ENCODE peak calls at places on chromosome 22, in eight cellular contexts. L is CD8-positive, alpha-beta T cell; N is thoracic aorta; X is fibroblast of lung; S is esophagus squamous epithelium; W is MM.1S; P is PC-3; D is IMR-90. B is an unnamed sample. For H3K4me1, the result is how much of the 10 kb centered on the place peaks cover.

GRCh38 chr22:36510966-36511881 is 4.4 kb upstream of the FOXRED2 start:
- DNase-seq in L (no peak), N (no peak), X (peak), S (no peak), W (no peak), P (peak), D (peak), B (no peak)

GRCh38 chr22:33605201-33605600 is 315.1 kb downstream of the LARGE1 start:
- DNase-seq in L (no peak), N (no peak), X (no peak), S (no peak), W (no peak), P (no peak), D (no peak), B (no peak)

GRCh38 chr22:48707749-48708557 is 1119.7 kb downstream of the BRD1 start:
- DNase-seq in L (no peak), N (no peak), X (no peak), S (no peak), W (no peak), P (no peak), D (no peak), B (no peak)

GRCh38 chr22:37599161-37599560 is 9.5 kb upstream of the GGA1 start:
- DNase-seq in L (no peak), N (no peak), X (no peak), S (no peak), W (no peak), P (peak), D (no peak), B (no peak)

GRCh38 chr22:30040499-30041055 is 39.7 kb upstream of the HORMAD2 start:
- DNase-seq in L (no peak), N (no peak), X (no peak), S (no peak), W (no peak), P (no peak), D (no peak), B (no peak)

GRCh38 chr22:40818747-40819662 is at the start of gene SLC25A17:
- DNase-seq in L (peak), N (peak), X (peak), S (peak), W (peak), P (peak), D (peak), B (peak)

GRCh38 chr22:37231406-37232139 is 12.5 kb downstream of the RAC2 start:
- DNase-seq in L (peak), N (no peak), X (no peak), S (no peak), W (no peak), P (no peak), D (no peak), B (no peak)

GRCh38 chr22:37379085-37379484 is 48.2 kb downstream of the ELFN2 start:
- DNase-seq in L (no peak), N (no peak), X (no peak), S (no peak), W (peak), P (no peak), D (no peak), B (no peak)

GRCh38 chr22:25048659-25049657 is 96.4 kb downstream of the KIAA1671 start:
- DNase-seq in L (peak), N (no peak), X (peak), S (no peak), W (peak), P (peak), D (peak), B (no peak)

GRCh38 chr22:45964926-45965564 is 11.9 kb downstream of the WNT7B start:
- DNase-seq in L (no peak), N (no peak), X (no peak), S (no peak), W (no peak), P (no peak), D (no peak), B (no peak)

GRCh38 chr22:38122616-38123015 is 12.1 kb upstream of the BAIAP2L2 start:
- DNase-seq in L (no peak), N (no peak), X (no peak), S (no peak), W (no peak), P (no peak), D (no peak), B (no peak)

GRCh38 chr22:49718396-49718795 is 109.3 kb downstream of the BRD1 start:
- DNase-seq in L (no peak), N (no peak), X (no peak), S (no peak), W (no peak), P (no peak), D (no peak), B (no peak)

GRCh38 chr22:25567305-25567704 is 2.8 kb downstream of the GRK3 start:
- DNase-seq in L (no peak), N (no peak), X (no peak), S (no peak), W (no peak), P (no peak), D (no peak), B (peak)

GRCh38 chr22:26606611-26607010 is 11.2 kb downstream of the CRYBB1 start:
- DNase-seq in L (no peak), N (no peak), X (peak), S (no peak), W (no peak), P (peak), D (peak), B (no peak)

GRCh38 chr22:46560696-46561295 is 23.4 kb upstream of the CELSR1 start:
- DNase-seq in L (no peak), N (no peak), X (no peak), S (no peak), W (no peak), P (no peak), D (no peak), B (no peak)

GRCh38 chr22:50306753-50307749 is at the start of gene PLXNB2:
- DNase-seq in L (no peak), N (no peak), X (peak), S (no peak), W (peak), P (peak), D (peak), B (peak)

GRCh38 chr22:36237462-36238347 is 1.6 kb downstream of the APOL2 start:
- DNase-seq in L (no peak), N (no peak), X (no peak), S (no peak), W (peak), P (peak), D (no peak), B (no peak)

GRCh38 chr22:50016988-50017700 is 4.6 kb upstream of the IL17REL start:
- DNase-seq in L (no peak), N (no peak), X (peak), S (no peak), W (no peak), P (no peak), D (no peak), B (no peak)

GRCh38 chr22:30253205-30253852 is 6.8 kb upstream of the LIF start:
- DNase-seq in L (no peak), N (no peak), X (peak), S (no peak), W (no peak), P (peak), D (peak), B (no peak)

GRCh38 chr22:49015993-49016908 is 811.4 kb downstream of the BRD1 start:
- DNase-seq in L (peak), N (no peak), X (no peak), S (no peak), W (no peak), P (no peak), D (no peak), B (no peak)

GRCh38 chr22:41589260-41589600 is 410 bp downstream of the PMM1 start:
- DNase-seq in L (peak), N (no peak), X (peak), S (no peak), W (peak), P (no peak), D (no peak), B (no peak)

GRCh38 chr22:48803993-48804810 is 1023.5 kb downstream of the BRD1 start:
- DNase-seq in L (peak), N (no peak), X (no peak), S (no peak), W (no peak), P (no peak), D (no peak), B (no peak)

GRCh38 chr22:48972979-48973693 is 854.5 kb downstream of the BRD1 start:
- DNase-seq in L (no peak), N (no peak), X (no peak), S (no peak), W (no peak), P (no peak), D (no peak), B (no peak)

GRCh38 chr22:31160328-31160978 is 471 bp downstream of the RNF185 start:
- DNase-seq in L (peak), N (no peak), X (peak), S (no peak), W (no peak), P (no peak), D (peak), B (no peak)

GRCh38 chr22:35039625-35040024 is 26.3 kb upstream of the ISX start:
- DNase-seq in L (no peak), N (no peak), X (no peak), S (no peak), W (no peak), P (no peak), D (no peak), B (no peak)

GRCh38 chr22:35349704-35350538 is 31.0 kb upstream of the HMOX1 start:
- DNase-seq in L (no peak), N (no peak), X (peak), S (no peak), W (no peak), P (no peak), D (peak), B (no peak)

GRCh38 chr22:31828739-31829138 is 74.9 kb downstream of the DEPDC5 start:
- DNase-seq in L (no peak), N (no peak), X (no peak), S (no peak), W (no peak), P (no peak), D (no peak), B (no peak)

GRCh38 chr22:39243443-39244072 is 1.2 kb downstream of the PDGFB start:
- DNase-seq in L (peak), N (no peak), X (no peak), S (no peak), W (peak), P (peak), D (no peak), B (peak)
- H3K27ac ChIP-seq in L (peak), N (no peak), X (no peak), S (peak), W (peak), P (peak), D (no peak), B (peak)

GRCh38 chr22:22709719-22710445 is 65.5 kb downstream of the GGTLC2 start:
- DNase-seq in L (no peak), N (no peak), X (no peak), S (no peak), W (no peak), P (peak), D (no peak), B (no peak)
- TF ChIP-seq CTCF in L (no peak), N (no peak), X (peak), S (no peak), W (no peak), P (peak), D (peak), B (peak)

GRCh38 chr22:43168416-43169309 is 17.3 kb downstream of the TSPO start:
- DNase-seq in L (no peak), N (no peak), X (peak), S (no peak), W (no peak), P (no peak), D (peak), B (no peak)

GRCh38 chr22:43171019-43171491 is 15.9 kb downstream of the TTLL12 start:
- DNase-seq in L (no peak), N (no peak), X (no peak), S (no peak), W (no peak), P (no peak), D (no peak), B (no peak)

GRCh38 chr22:43171607-43172006 is 15.3 kb downstream of the TTLL12 start:
- DNase-seq in L (no peak), N (no peak), X (no peak), S (no peak), W (no peak), P (no peak), D (no peak), B (no peak)

GRCh38 chr22:43170131-43170480 is 16.8 kb downstream of the TTLL12 start:
- DNase-seq in L (no peak), N (no peak), X (no peak), S (no peak), W (no peak), P (no peak), D (no peak), B (no peak)

DNA sequence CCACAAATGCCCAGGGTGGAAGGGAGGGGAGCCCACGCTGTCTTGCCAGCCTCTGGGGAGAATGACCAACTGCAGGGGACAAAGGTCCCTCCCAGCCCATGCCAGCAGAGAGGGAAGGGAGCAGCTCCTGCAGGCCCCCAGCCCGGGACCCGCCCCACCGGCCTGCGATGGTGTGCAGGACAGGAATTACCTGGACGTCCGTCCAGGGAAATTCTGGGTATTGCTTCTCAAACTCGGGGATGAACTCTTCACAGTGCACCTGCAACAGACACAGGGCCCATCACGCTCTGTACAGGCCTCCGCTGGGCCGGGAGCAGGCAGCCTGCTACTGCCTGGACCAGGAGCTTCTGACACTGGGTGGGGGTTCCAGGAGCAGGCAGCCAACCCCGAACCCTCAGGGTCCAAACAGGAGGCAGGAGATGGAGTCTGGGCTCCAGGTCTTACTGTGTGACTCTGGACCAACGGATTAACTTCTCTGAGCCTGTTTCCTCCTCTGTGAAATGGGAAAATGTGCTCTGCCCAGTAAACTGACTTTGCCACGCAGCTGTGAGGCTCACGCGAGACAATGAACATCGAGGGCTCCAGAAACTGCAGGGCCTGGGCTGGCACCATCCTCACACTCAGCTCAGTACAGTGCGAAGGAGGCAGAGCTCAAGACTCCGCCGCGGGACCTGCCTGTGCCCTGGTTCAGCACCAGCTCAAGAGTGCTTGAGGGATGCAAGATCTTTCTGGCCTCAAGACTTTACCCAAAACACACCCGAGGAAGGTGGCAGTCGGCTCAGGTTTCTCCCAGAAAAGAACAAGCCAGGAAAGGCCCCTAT is 17.4 kb downstream of the TTLL12 start:
- DNase-seq in L (no peak), N (no peak), X (no peak), S (no peak), W (no peak), P (no peak), D (no peak), B (no peak)
- H3K4me1 ChIP-seq in L (under half), N (under half), X (under half), S (under half), W (under half), P (under half), D (under half), B (under half)

GRCh38 chr22:27959335-27960090 is 40.5 kb upstream of the PITPNB start:
- DNase-seq in L (no peak), N (no peak), X (no peak), S (no peak), W (no peak), P (no peak), D (no peak), B (no peak)

GRCh38 chr22:27961182-27961581 is 42.1 kb upstream of the PITPNB start:
- DNase-seq in L (no peak), N (no peak), X (no peak), S (no peak), W (no peak), P (no peak), D (no peak), B (no peak)

GRCh38 chr22:27965547-27965946 is 46.5 kb upstream of the PITPNB start:
- DNase-seq in L (no peak), N (no peak), X (no peak), S (no peak), W (no peak), P (peak), D (peak), B (no peak)

GRCh38 chr22:27961680-27962079 is 42.6 kb upstream of the PITPNB start:
- DNase-seq in L (no peak), N (no peak), X (no peak), S (no peak), W (no peak), P (no peak), D (no peak), B (no peak)

GRCh38 chr22:27962268-27963191 is 43.5 kb upstream of the PITPNB start:
- DNase-seq in L (no peak), N (no peak), X (no peak), S (no peak), W (no peak), P (no peak), D (peak), B (no peak)
- H3K27ac ChIP-seq in L (no peak), N (no peak), X (no peak), S (no peak), W (no peak), P (no peak), D (peak), B (no peak)

GRCh38 chr22:18731075-18731666 is 119.5 kb upstream of the RIMBP3 start:
- DNase-seq in L (no peak), N (no peak), X (no peak), S (no peak), W (no peak), P (no peak), D (no peak), B (no peak)
- TF ChIP-seq CTCF in L (no peak), N (no peak), X (no peak), S (no peak), W (no peak), P (no peak), D (no peak), B (no peak)

GRCh38 chr22:22988150-22988549 is 82.2 kb upstream of the GNAZ start:
- DNase-seq in L (no peak), N (no peak), X (no peak), S (no peak), W (peak), P (no peak), D (no peak), B (no peak)
- H3K4me1 ChIP-seq in L (under half), N (under half), X (under half), S (under half), W (under half), P (under half), D (under half), B (under half)

GRCh38 chr22:17897864-17898263 is 123.6 kb upstream of the BID start:
- DNase-seq in L (no peak), N (no peak), X (no peak), S (no peak), W (no peak), P (no peak), D (no peak), B (no peak)
- H3K27ac ChIP-seq in L (no peak), N (no peak), X (no peak), S (no peak), W (no peak), P (no peak), D (no peak), B (no peak)

GRCh38 chr22:19526076-19526701 is 2.0 kb upstream of the CLDN5 start:
- DNase-seq in L (no peak), N (no peak), X (no peak), S (no peak), W (no peak), P (no peak), D (no peak), B (no peak)
- TF ChIP-seq CTCF in L (no peak), N (no peak), X (no peak), S (no peak), W (no peak), P (no peak), D (no peak), B (no peak)

B was measured in foreskin keratinocyte.